ENCODE peak calls at places on chromosomes 11 and 22, in six cellular contexts. L is DMS 273 treated with DMSO at 0.1 percent for 48 hours, X is EL, S is thyroid gland, B is Calu3, C is spleen. G is an unnamed sample.

GRCh38 chr22:23053912-23054530 is 16.3 kb upstream of the GNAZ start:
- DNase-seq in L (no peak), X (no peak), S (no peak), B (no peak), C (peak), G (no peak)

GRCh38 chr11:44564653-44565007 is 833 bp upstream of the CD82 start:
- DNase-seq in L (peak), X (peak), S (peak), B (peak), C (peak), G (peak)

GRCh38 chr22:37232140-37232998 is 11.7 kb downstream of the RAC2 start:
- DNase-seq in L (no peak), X (no peak), S (no peak), B (no peak), C (peak), G (no peak)

GRCh38 chr11:106306942-106307341 is 229.5 kb downstream of the AASDHPPT start:
- DNase-seq in L (no peak), X (peak), S (peak), B (no peak), C (no peak), G (no peak)

GRCh38 chr11:76792505-76793264 is 9.5 kb downstream of the TSKU start:
- DNase-seq in L (no peak), X (no peak), S (no peak), B (no peak), C (peak), G (no peak)

GRCh38 chr22:23376256-23376655 is 195.9 kb downstream of the BCR start:
- DNase-seq in L (no peak), X (peak), S (peak), B (no peak), C (no peak), G (peak)

GRCh38 chr11:31825453-31826391 is 14.6 kb upstream of the PAX6 start:
- DNase-seq in L (no peak), X (no peak), S (no peak), B (no peak), C (no peak), G (no peak)

GRCh38 chr11:19644316-19644715 is 68.3 kb upstream of the NAV2 start:
- DNase-seq in L (no peak), X (no peak), S (no peak), B (no peak), C (no peak), G (no peak)

GRCh38 chr11:35602979-35603378 is 15.3 kb upstream of the FJX1 start:
- DNase-seq in L (no peak), X (no peak), S (no peak), B (no peak), C (no peak), G (no peak)

GRCh38 chr11:61627831-61628753 is 47.2 kb upstream of the SYT7 start:
- DNase-seq in L (peak), X (peak), S (peak), B (peak), C (no peak), G (peak)

GRCh38 chr11:104798794-104799193 is 99.5 kb downstream of the CASP12 start:
- DNase-seq in L (no peak), X (no peak), S (no peak), B (no peak), C (no peak), G (no peak)

G was measured in AG08395.